ENCODE peak calls at places on chromosomes 2 and 18, in six cellular contexts. V is left colon; Y is fibroblast of pulmonary artery; G is astrocyte of the cerebellum; F is M059J; M is CD8-positive, alpha-beta T cell. O is an unnamed sample.
A peak's percentile ranks its signal among the peaks of the same experiment; 100 is the strongest.

GRCh38 chr2:53740170-53740569 is 27.4 kb upstream of the CHAC2 start:
- DNase-seq in V (no peak), Y (peak; percentile 73), G (peak; percentile 37), F (peak; percentile 43), M (no peak), O (no peak)

GRCh38 chr18:11981633-11982366 is 493 bp downstream of the IMPA2 start:
- DNase-seq in V (peak; percentile 73), Y (no peak), G (no peak), F (peak; percentile 39), M (no peak), O (peak; percentile 31)

GRCh38 chr2:219619235-219619634 is 8.2 kb upstream of the SLC4A3 start:
- DNase-seq in V (no peak), Y (no peak), G (no peak), F (no peak), M (no peak), O (no peak)

GRCh38 chr2:69789129-69789528 is 40.3 kb upstream of the GMCL1 start:
- DNase-seq in V (no peak), Y (peak; percentile 83), G (peak; percentile 51), F (peak; percentile 88), M (no peak), O (no peak)

GRCh38 chr2:201378496-201379397 is 21.6 kb upstream of the FLACC1 start:
- DNase-seq in V (no peak), Y (peak; percentile 53), G (no peak), F (no peak), M (no peak), O (no peak)

GRCh38 chr2:127044977-127045654 is 61.8 kb downstream of the BIN1 start:
- DNase-seq in V (no peak), Y (no peak), G (no peak), F (no peak), M (no peak), O (peak; percentile 32)

GRCh38 chr2:48435909-48436308 is 94.0 kb upstream of the STON1 start:
- DNase-seq in V (no peak), Y (no peak), G (no peak), F (no peak), M (no peak), O (no peak)

GRCh38 chr18:12821408-12821807 is 62.6 kb downstream of the PTPN2 start:
- DNase-seq in V (no peak), Y (no peak), G (no peak), F (no peak), M (no peak), O (no peak)

GRCh38 chr2:71734620-71735019 is 281.3 kb downstream of the DYSF start:
- DNase-seq in V (no peak), Y (no peak), G (no peak), F (no peak), M (no peak), O (no peak)